ENCODE peak calls at places on chromosomes 7 and 10, in four cellular contexts. L, T, W and S are unnamed samples. For H3K4me1, the result is how much of the 10 kb centered on the place peaks cover.

GRCh38 chr10:10591682-10592412 is 425.8 kb upstream of the CELF2 start:
- DNase-seq in T (peak), L (no peak), W (no peak), S (no peak)

GRCh38 chr7:6398943-6399342 is 48.8 kb downstream of the DAGLB start:
- DNase-seq in L (no peak), T (no peak), W (no peak), S (no peak)

GRCh38 chr7:14754631-14755030 is 147.9 kb downstream of the DGKB start:
- DNase-seq in W (no peak), T (no peak), L (peak), S (no peak)

GRCh38 chr10:32981760-32982159 is 23.7 kb upstream of the ITGB1 start:
- DNase-seq in L (peak), T (no peak), W (no peak), S (no peak)

GRCh38 chr10:117537436-117537903 is 5.1 kb upstream of the EMX2 start:
- DNase-seq in W (no peak), T (no peak), L (no peak), S (peak)

GRCh38 chr7:78198756-78199155 is 400.2 kb downstream of the PHTF2 start:
- DNase-seq in W (no peak), T (no peak), L (peak), S (no peak)

GRCh38 chr7:89042963-89043362 is 247.4 kb upstream of the TEX47 start:
- DNase-seq in L (no peak), T (no peak), W (no peak), S (no peak)

GRCh38 chr10:117016271-117016670 is 11.3 kb upstream of the SHTN1 start:
- DNase-seq in L (no peak), T (no peak), W (no peak), S (no peak)

GRCh38 chr10:114519306-114519669 is 115.0 kb upstream of the AFAP1L2 start:
- DNase-seq in L (no peak), W (peak), T (no peak), S (no peak)

GRCh38 chr10:36603688-36604087 is 521.7 kb upstream of the ANKRD30A start:
- DNase-seq in T (no peak), L (no peak), W (no peak), S (no peak)

GRCh38 chr7:44678096-44678467 is 70.6 kb upstream of the ZMIZ2 start:
- DNase-seq in L (peak), W (no peak), T (no peak), S (no peak)

GRCh38 chr10:24744966-24745365 is 21.3 kb upstream of the ARHGAP21 start:
- DNase-seq in W (no peak), L (peak), T (no peak), S (no peak)

GRCh38 chr10:62029401-62029800 is 127.9 kb downstream of the ARID5B start:
- DNase-seq in T (no peak), L (no peak), W (no peak), S (no peak)

DNA sequence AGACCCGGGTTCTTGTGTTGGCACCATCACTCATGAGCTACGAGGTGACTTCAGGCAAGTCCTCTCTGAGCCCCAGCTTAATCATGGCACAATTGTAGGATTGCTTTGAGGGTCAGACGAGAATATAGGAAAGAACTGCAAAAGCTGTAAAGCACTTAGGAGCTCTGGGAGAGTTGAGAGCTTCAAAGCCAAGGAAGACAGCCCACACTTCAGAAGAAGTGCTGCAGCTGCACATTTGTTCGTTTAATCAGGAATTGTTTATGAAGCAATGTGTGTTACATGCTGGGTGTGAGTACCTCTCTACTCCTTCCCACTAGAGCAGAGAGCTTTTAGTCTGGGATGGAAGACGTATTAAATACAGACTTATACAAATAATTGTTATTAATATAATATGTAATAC is 4.4 kb downstream of the FBH1 start:
- DNase-seq in T (no peak), L (no peak), W (no peak), S (no peak)
- H3K4me3 ChIP-seq in T (no peak), L (no peak), W (no peak), S (no peak)

GRCh38 chr10:59055046-59055445 is 121.4 kb upstream of the PHYHIPL start:
- DNase-seq in T (no peak), L (peak), W (no peak), S (no peak)
- H3K4me1 ChIP-seq in T (under half), L (under half), W (under half), S (under half)

DNA sequence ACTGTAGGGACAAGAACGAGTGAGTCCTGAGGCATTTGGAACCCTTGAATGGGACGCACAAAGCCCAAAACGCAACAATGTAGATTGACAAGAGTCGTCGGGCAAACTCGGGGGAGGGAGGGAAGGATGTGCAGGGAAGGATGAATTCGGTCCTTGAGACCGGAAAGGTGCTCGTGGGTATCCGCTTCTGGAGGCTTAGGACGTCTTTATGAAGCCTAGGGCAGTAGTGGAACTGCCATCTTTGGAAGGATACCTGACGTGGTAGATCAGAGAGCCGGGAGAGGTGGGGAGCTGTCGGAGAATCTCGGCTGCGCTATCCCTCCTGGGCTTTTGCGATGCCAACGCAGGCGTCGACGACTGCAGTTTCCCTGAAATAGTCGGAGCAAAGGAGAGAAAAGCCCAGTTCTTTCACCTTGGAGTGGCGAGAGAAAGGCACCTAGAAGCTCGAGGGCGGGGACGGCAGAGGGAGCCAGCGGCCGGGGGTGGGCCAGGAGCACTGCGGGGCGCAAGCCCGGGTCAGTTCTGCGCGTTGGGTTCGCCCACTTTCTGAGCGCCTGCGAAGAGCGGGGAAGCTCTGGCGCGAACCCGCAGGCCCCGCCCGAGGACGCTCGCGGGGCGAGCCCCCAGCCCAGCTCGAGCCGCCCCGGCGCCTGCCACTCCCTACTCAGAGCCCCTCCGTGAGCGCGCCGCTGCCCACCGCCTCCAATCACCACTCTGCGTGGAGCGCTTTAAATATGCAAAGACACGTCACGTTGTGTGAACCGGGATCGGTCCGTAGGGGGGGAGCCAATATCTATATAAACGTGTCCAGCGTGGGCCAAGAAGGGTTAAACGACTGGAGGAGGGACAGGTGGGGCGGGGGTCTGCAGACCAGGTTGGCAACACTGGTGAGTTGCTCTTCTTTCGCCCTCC is at the start of gene CYP26C1:
- DNase-seq in W (no peak), L (no peak), T (no peak), S (no peak)
- H3K4me3 ChIP-seq in W (no peak), L (no peak), T (no peak), S (no peak)

DNA sequence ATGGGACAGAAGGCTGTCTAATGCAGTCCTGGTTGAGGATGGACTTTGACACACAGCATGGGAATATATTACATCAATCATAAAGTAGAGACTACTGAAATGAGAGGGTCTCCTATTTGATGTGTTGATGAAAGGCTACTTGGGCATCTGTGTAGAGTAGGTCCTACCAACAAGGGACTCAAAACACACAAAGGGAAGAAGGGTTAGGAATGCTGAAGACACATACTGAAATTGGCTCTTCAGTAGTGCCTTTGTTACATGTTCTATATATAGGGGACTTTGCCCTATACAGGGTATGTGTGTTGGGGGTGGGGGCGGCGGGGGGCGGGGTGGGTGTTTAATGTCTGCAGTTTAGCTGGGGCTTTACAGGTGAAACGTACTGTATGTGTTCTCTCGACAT is 7.7 kb downstream of the CUL1 start:
- DNase-seq in T (no peak), W (no peak), L (no peak), S (no peak)
- H3K4me1 ChIP-seq in T (under half), W (under half), L (under half), S (half or more)

GRCh38 chr10:60140681-60141632 is 234.6 kb upstream of the CCDC6 start:
- DNase-seq in L (peak), T (no peak), W (no peak), S (peak)
- H3K4me3 ChIP-seq in L (no peak), T (peak), W (no peak), S (peak)

GRCh38 chr7:140605337-140605736 is 35.3 kb downstream of the DENND2A start:
- DNase-seq in T (no peak), W (no peak), L (peak), S (no peak)

GRCh38 chr7:140607441-140607989 is 33.1 kb downstream of the DENND2A start:
- DNase-seq in W (no peak), L (peak), T (no peak), S (no peak)

GRCh38 chr7:140601566-140602174 is 38.9 kb downstream of the DENND2A start:
- DNase-seq in T (no peak), W (no peak), L (no peak), S (no peak)

GRCh38 chr7:140604760-140605159 is 35.9 kb downstream of the DENND2A start:
- DNase-seq in T (no peak), W (no peak), L (peak), S (no peak)

GRCh38 chr7:140604076-140604475 is 36.5 kb downstream of the DENND2A start:
- DNase-seq in L (no peak), W (no peak), T (no peak), S (no peak)
- H3K4me1 ChIP-seq in L (under half), W (under half), T (under half), S (under half)

GRCh38 chr10:109981641-109982040 is 26.1 kb upstream of the ADD3 start:
- DNase-seq in L (no peak), W (no peak), T (no peak), S (no peak)

GRCh38 chr10:109982123-109982522 is 25.7 kb upstream of the ADD3 start:
- DNase-seq in W (no peak), T (no peak), L (no peak), S (no peak)

GRCh38 chr10:109979215-109979614 is 28.6 kb upstream of the ADD3 start:
- DNase-seq in L (no peak), W (no peak), T (no peak), S (no peak)

GRCh38 chr10:109984013-109984412 is 23.8 kb upstream of the ADD3 start:
- DNase-seq in L (no peak), T (no peak), W (no peak), S (no peak)

DNA sequence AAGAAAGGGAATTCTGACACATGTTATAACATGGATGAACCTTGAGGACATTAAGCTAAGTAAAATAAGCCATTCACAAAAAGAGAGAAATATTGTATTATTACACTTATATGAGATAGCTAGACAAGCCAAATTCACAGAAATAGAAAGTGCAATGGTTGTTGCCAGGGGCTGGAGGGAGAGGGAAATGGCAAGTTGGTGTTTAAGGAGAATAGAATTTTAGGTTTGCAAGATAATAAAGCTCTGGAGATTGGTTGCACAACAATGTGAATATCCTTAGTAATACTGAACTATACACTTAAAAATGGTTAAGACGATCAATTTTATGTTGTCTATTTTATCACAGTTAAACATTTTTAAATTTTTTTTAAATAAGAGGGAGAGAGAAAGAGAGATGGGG is 25.0 kb upstream of the ADD3 start:
- DNase-seq in W (no peak), T (no peak), L (no peak), S (no peak)
- H3K4me3 ChIP-seq in W (no peak), T (no peak), L (no peak), S (no peak)